ENCODE peak calls at places on chromosomes 5 and 9, in four cellular contexts. K is activated naive CD4-positive, alpha-beta T cell; D is dorsolateral prefrontal cortex; P is cardiac fibroblast. F is an unnamed sample.

GRCh38 chr5:59640411-59640810 is 253.1 kb downstream of the PDE4D start:
- DNase-seq in K (no peak), P (peak; percentile 28), D (no peak), F (peak; percentile 17)

GRCh38 chr9:106828082-106828481 is 34.9 kb upstream of the ZNF462 start:
- DNase-seq in K (no peak), D (no peak), P (no peak), F (no peak)

GRCh38 chr5:138078006-138078643 is 5.7 kb upstream of the WNT8A start:
- DNase-seq in D (no peak), P (no peak), K (no peak), F (no peak)

GRCh38 chr5:79754865-79755555 is 65.4 kb downstream of the CMYA5 start:
- DNase-seq in D (no peak), P (no peak), K (no peak), F (no peak)

GRCh38 chr9:14158911-14159310 is 155.0 kb downstream of the NFIB start:
- DNase-seq in P (peak; percentile 91), K (no peak), D (no peak), F (no peak)

GRCh38 chr5:137220523-137220927 is 278.6 kb downstream of the SPOCK1 start:
- DNase-seq in D (no peak), P (peak; percentile 95), K (no peak), F (no peak)

GRCh38 chr9:133655701-133656100 is 19.5 kb downstream of the DBH start:
- DNase-seq in D (no peak), K (no peak), P (no peak), F (no peak)

GRCh38 chr5:83378624-83379259 is 92.8 kb upstream of the VCAN start:
- DNase-seq in P (no peak), K (no peak), D (no peak), F (no peak)

GRCh38 chr9:130198501-130199179 is 26.4 kb downstream of the NCS1 start:
- DNase-seq in K (no peak), P (no peak), D (no peak), F (no peak)

GRCh38 chr5:170135796-170136490 is 30.2 kb downstream of the FOXI1 start:
- DNase-seq in P (peak; percentile 63), D (no peak), K (no peak), F (no peak)

GRCh38 chr5:66814146-66814991 is 218.2 kb downstream of the MAST4 start:
- DNase-seq in P (peak; percentile 76), K (no peak), D (no peak), F (peak; percentile 44)

GRCh38 chr5:151492729-151493128 is 45.3 kb downstream of the SLC36A1 start:
- DNase-seq in K (no peak), P (peak; percentile 64), D (no peak), F (no peak)

GRCh38 chr5:16577677-16578076 is 39.1 kb downstream of the RETREG1 start:
- DNase-seq in P (peak; percentile 29), D (no peak), K (no peak), F (no peak)

GRCh38 chr5:58040851-58041250 is 419.0 kb downstream of the PLK2 start:
- DNase-seq in K (no peak), P (no peak), D (no peak), F (no peak)

GRCh38 chr9:6973089-6973488 is 215.3 kb downstream of the KDM4C start:
- DNase-seq in K (no peak), P (no peak), D (no peak), F (no peak)

GRCh38 chr9:4506490-4506889 is 16.2 kb downstream of the SLC1A1 start:
- DNase-seq in K (no peak), P (no peak), D (no peak), F (no peak)

F was measured in posterior cingulate gyrus.